ENCODE peak calls at places on chromosomes 3 and 15, in nine cellular contexts. V is iris pigment epithelial cell; O is activated CD8-positive, alpha-beta memory T cell treated with anti-CD3 and anti-CD28 coated beads, Interleukin-2, amount 10 ng/mL, durations not matched to agents 7 days and 5 days; S is iPS-NIHi11; G is A172; U is bronchial epithelial cell; L is brain microvascular endothelial cell; A is fibroblast of pulmonary artery; Q is kidney epithelial cell. T is an unnamed sample.

GRCh38 chr15:47184405-47185221 is 532.7 kb upstream of the SEMA6D start:
- DNase-seq in O (no peak), L (peak), V (peak), Q (no peak), A (peak), U (no peak), S (peak), G (no peak), T (no peak)

GRCh38 chr3:100879445-100879844 is 113.8 kb downstream of the ABI3BP start:
- DNase-seq in O (no peak), A (no peak), S (no peak), G (no peak), Q (no peak), L (no peak), U (no peak), V (no peak), T (no peak)

GRCh38 chr15:62165029-62165792 is at the start of gene C2CD4B:
- DNase-seq in O (no peak), G (no peak), L (no peak), V (no peak), A (peak), S (peak), Q (no peak), U (no peak), T (no peak)

GRCh38 chr15:63512148-63512547 is 7.8 kb downstream of the USP3 start:
- DNase-seq in A (no peak), O (no peak), V (no peak), G (no peak), S (no peak), U (no peak), Q (no peak), L (no peak), T (no peak)

GRCh38 chr15:91407237-91407889 is 307.3 kb downstream of the SV2B start:
- DNase-seq in L (no peak), Q (peak), U (peak), A (peak), S (peak), O (no peak), G (peak), V (peak), T (no peak)

GRCh38 chr3:150421799-150422548 is 13.9 kb downstream of the TSC22D2 start:
- DNase-seq in Q (no peak), V (peak), A (peak), G (peak), S (no peak), L (no peak), O (no peak), U (peak), T (no peak)

GRCh38 chr3:55427739-55428138 is 59.4 kb downstream of the WNT5A start:
- DNase-seq in Q (no peak), V (no peak), U (no peak), O (no peak), L (no peak), G (no peak), S (no peak), A (no peak), T (no peak)

GRCh38 chr3:111299070-111299672 is 227.6 kb downstream of the NECTIN3 start:
- DNase-seq in Q (no peak), A (peak), O (no peak), V (peak), G (no peak), L (peak), S (no peak), U (peak), T (peak)

GRCh38 chr15:98853593-98854420 is 153.8 kb downstream of the PGPEP1L start:
- DNase-seq in S (peak), L (no peak), V (no peak), O (no peak), A (peak), G (peak), U (peak), Q (no peak), T (no peak)

GRCh38 chr15:69762373-69763148 is 309.9 kb downstream of the RPLP1 start:
- DNase-seq in S (peak), U (no peak), A (peak), Q (no peak), V (peak), L (no peak), G (no peak), O (no peak), T (no peak)

GRCh38 chr3:182979719-182980191 is 583 bp downstream of the DCUN1D1 start:
- DNase-seq in Q (no peak), V (peak), U (peak), S (peak), A (no peak), G (peak), L (no peak), O (peak), T (no peak)

GRCh38 chr3:128946411-128946810 is 47.5 kb downstream of the CFAP92 start:
- DNase-seq in A (peak), G (no peak), V (peak), S (no peak), U (no peak), O (no peak), L (no peak), Q (no peak), T (peak)

GRCh38 chr3:180189310-180189648 is 152.5 kb upstream of the PEX5L start:
- DNase-seq in V (no peak), S (no peak), A (no peak), L (no peak), O (no peak), Q (no peak), U (no peak), G (no peak), T (no peak)

GRCh38 chr15:78922527-78922926 is 22.3 kb downstream of the CTSH start:
- DNase-seq in O (no peak), L (no peak), V (no peak), G (no peak), A (no peak), S (no peak), Q (no peak), U (no peak), T (no peak)

GRCh38 chr3:64318001-64318400 is 92.7 kb upstream of the PRICKLE2 start:
- DNase-seq in A (no peak), S (no peak), L (no peak), Q (peak), U (no peak), O (no peak), G (peak), V (peak), T (no peak)

GRCh38 chr3:11717768-11718581 is 74.3 kb upstream of the VGLL4 start:
- DNase-seq in A (peak), V (peak), L (peak), U (peak), Q (no peak), G (peak), O (no peak), S (no peak), T (no peak)

GRCh38 chr15:51621155-51621554 is 1.4 kb downstream of the DMXL2 start:
- DNase-seq in A (no peak), O (no peak), U (no peak), G (no peak), Q (no peak), S (no peak), L (no peak), V (no peak), T (no peak)

GRCh38 chr3:60282840-60283239 is 968.4 kb downstream of the FHIT start:
- DNase-seq in S (no peak), V (no peak), A (no peak), U (no peak), L (no peak), G (no peak), Q (no peak), O (no peak), T (no peak)

GRCh38 chr3:185342458-185343169 is 20.3 kb upstream of the MAP3K13 start:
- DNase-seq in O (no peak), Q (no peak), L (no peak), A (no peak), S (no peak), V (no peak), G (peak), U (peak), T (no peak)

GRCh38 chr3:181797431-181797830 is 85.7 kb downstream of the SOX2 start:
- DNase-seq in S (no peak), G (no peak), U (no peak), L (no peak), V (no peak), A (no peak), Q (no peak), O (no peak), T (no peak)

GRCh38 chr3:5122741-5123706 is 932 bp downstream of the ARL8B start:
- DNase-seq in A (peak), G (peak), U (peak), O (peak), L (peak), V (peak), Q (peak), S (peak), T (peak)

GRCh38 chr3:40572588-40572987 is 47.8 kb downstream of the ZNF621 start:
- DNase-seq in V (no peak), A (no peak), L (no peak), S (no peak), G (no peak), O (no peak), Q (no peak), U (no peak), T (no peak)

GRCh38 chr3:38374221-38374620 is 27.6 kb downstream of the XYLB start:
- DNase-seq in G (no peak), U (no peak), L (no peak), A (no peak), V (no peak), O (peak), S (no peak), Q (no peak), T (no peak)

GRCh38 chr3:14461748-14462324 is 59.4 kb downstream of the SLC6A6 start:
- DNase-seq in A (peak), U (peak), L (peak), O (peak), V (peak), G (peak), Q (no peak), S (peak), T (no peak)

GRCh38 chr3:185992801-185993467 is 55.1 kb upstream of the TRA2B start:
- DNase-seq in L (peak), U (no peak), V (peak), O (no peak), A (no peak), G (no peak), Q (no peak), S (no peak), T (no peak)

GRCh38 chr3:196988241-196989029 is 19.8 kb upstream of the PIGZ start:
- DNase-seq in Q (no peak), A (no peak), V (no peak), S (peak), U (peak), L (no peak), G (no peak), O (no peak), T (no peak)

GRCh38 chr15:69857686-69858391 is 239.9 kb downstream of the TLE3 start:
- DNase-seq in O (no peak), S (no peak), Q (no peak), A (no peak), L (no peak), V (no peak), U (no peak), G (no peak), T (no peak)

GRCh38 chr3:184756151-184756681 is 44.4 kb upstream of the MAGEF1 start:
- DNase-seq in O (no peak), A (no peak), L (no peak), S (no peak), V (no peak), G (no peak), U (no peak), Q (no peak), T (no peak)

GRCh38 chr3:176971613-176972174 is 225.6 kb downstream of the TBL1XR1 start:
- DNase-seq in V (peak), U (no peak), O (peak), A (no peak), L (no peak), Q (no peak), S (no peak), G (no peak), T (no peak)

GRCh38 chr3:78140866-78141658 is 1101.2 kb downstream of the ROBO2 start:
- DNase-seq in U (peak), O (no peak), Q (peak), G (peak), L (peak), A (peak), S (no peak), V (peak), T (peak)

GRCh38 chr3:114709102-114709501 is 415.3 kb downstream of the TIGIT start:
- DNase-seq in A (peak), G (no peak), V (peak), O (no peak), L (peak), Q (peak), U (peak), S (no peak), T (peak)